ENCODE peak calls at places on chromosome 7, in five cellular contexts. N is K562, G is uterus, I is H1, Y is SJCRH30. U is an unnamed sample.

GRCh38 chr7:99531354-99531765 is 20.6 kb downstream of the FAM200A start:
- DNase-seq in Y (no peak), G (no peak), I (no peak), N (no peak), U (no peak)

GRCh38 chr7:143285454-143285756 is 647 bp downstream of the TMEM139 start:
- DNase-seq in Y (no peak), N (peak; percentile 14), I (no peak), G (no peak), U (no peak)

GRCh38 chr7:97018126-97018601 is 6.5 kb downstream of the DLX5 start:
- DNase-seq in N (no peak), I (peak; percentile 59), G (no peak), Y (no peak), U (no peak)

GRCh38 chr7:92835851-92836488 is 403 bp downstream of the CDK6 start:
- DNase-seq in I (peak; percentile 50), G (peak; percentile 18), N (peak; percentile 73), Y (peak; percentile 63), U (peak; percentile 34)

GRCh38 chr7:12490105-12490688 is 80.3 kb upstream of the SCIN start:
- DNase-seq in G (no peak), I (no peak), Y (peak; percentile 38), N (peak; percentile 27), U (no peak)

GRCh38 chr7:30815016-30815854 is 44.0 kb downstream of the MINDY4 start:
- DNase-seq in Y (no peak), N (no peak), I (peak; percentile 27), G (peak; percentile 45), U (no peak)

GRCh38 chr7:68629-69028 is 123.7 kb upstream of the FAM20C start:
- DNase-seq in I (no peak), N (peak; percentile 47), G (no peak), Y (no peak), U (no peak)

GRCh38 chr7:36062159-36062815 is 90.8 kb upstream of the EEPD1 start:
- DNase-seq in I (no peak), G (no peak), Y (no peak), N (no peak), U (no peak)

GRCh38 chr7:155506854-155507337 is 39.5 kb downstream of the CNPY1 start:
- DNase-seq in N (no peak), I (no peak), G (no peak), Y (peak; percentile 10), U (no peak)

GRCh38 chr7:113801751-113802150 is 117.1 kb downstream of the PPP1R3A start:
- DNase-seq in G (no peak), I (no peak), Y (no peak), N (no peak), U (no peak)

GRCh38 chr7:99040104-99040958 is 103.6 kb downstream of the SMURF1 start:
- DNase-seq in I (peak; percentile 86), N (peak; percentile 87), G (peak; percentile 81), Y (peak; percentile 93), U (peak; percentile 59)

GRCh38 chr7:71173955-71174354 is 42.0 kb downstream of the GALNT17 start:
- DNase-seq in G (no peak), I (no peak), Y (no peak), N (no peak), U (no peak)

GRCh38 chr7:144384555-144385245 is 18.8 kb downstream of the NOBOX start:
- DNase-seq in Y (no peak), N (no peak), I (peak; percentile 45), G (no peak), U (no peak)

GRCh38 chr7:11505471-11505870 is 326.5 kb downstream of the THSD7A start:
- DNase-seq in N (no peak), Y (no peak), G (no peak), I (no peak), U (no peak)

GRCh38 chr7:756231-756927 is 29.3 kb upstream of the PRKAR1B start:
- DNase-seq in I (no peak), G (no peak), N (no peak), Y (no peak), U (no peak)

GRCh38 chr7:114217026-114217425 is 197.6 kb upstream of the FOXP2 start:
- DNase-seq in G (no peak), Y (peak; percentile 31), N (no peak), I (no peak), U (no peak)

GRCh38 chr7:92915348-92915747 is 79.0 kb upstream of the CDK6 start:
- DNase-seq in I (no peak), Y (no peak), N (no peak), G (no peak), U (no peak)

GRCh38 chr7:49773939-49774458 is 561 bp downstream of the VWC2 start:
- DNase-seq in G (no peak), N (no peak), I (peak; percentile 72), Y (no peak), U (no peak)

GRCh38 chr7:44769381-44770209 is 20.9 kb downstream of the ZMIZ2 start:
- DNase-seq in I (no peak), G (no peak), Y (peak; percentile 73), N (no peak), U (no peak)

GRCh38 chr7:77538186-77538907 is 1.3 kb downstream of the PTPN12 start:
- DNase-seq in N (peak; percentile 83), I (peak; percentile 70), Y (peak; percentile 95), G (peak; percentile 84), U (peak; percentile 10)

GRCh38 chr7:149683191-149683590 is 90.2 kb downstream of the ZNF467 start:
- DNase-seq in N (no peak), G (no peak), Y (no peak), I (no peak), U (no peak)
- H3K9me3 ChIP-seq in N (peaks cover 4% of the 10 kb centered on the region), G (no peaks in the 10 kb centered on the region), Y (peaks cover 12% of the 10 kb centered on the region), I (no peaks in the 10 kb centered on the region), U (no peaks in the 10 kb centered on the region)

DNA sequence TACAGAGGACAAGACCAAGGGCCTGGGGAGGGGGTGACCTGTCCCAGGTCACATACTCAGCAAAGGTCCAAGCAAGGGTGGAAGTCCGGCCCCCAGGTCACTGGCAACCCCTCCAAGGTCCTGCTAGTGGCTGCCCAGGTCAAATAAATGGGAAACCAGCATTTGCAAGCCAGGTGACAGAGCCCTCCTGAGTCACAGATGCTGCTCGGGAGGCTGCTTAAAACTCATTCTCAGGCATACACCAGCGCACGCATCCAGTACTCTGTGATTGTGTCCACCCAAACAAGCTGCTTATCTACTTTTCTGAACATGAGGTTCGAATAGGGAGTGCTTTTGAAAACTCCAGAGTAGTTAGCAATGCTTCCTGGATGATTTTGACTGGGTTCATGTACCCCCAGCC is 130.6 kb downstream of the TAX1BP1 start:
- DNase-seq in Y (no peak), G (no peak), I (no peak), N (no peak), U (no peak)
- H3K36me3 ChIP-seq in Y (no peaks in the 10 kb centered on the region), G (no peaks in the 10 kb centered on the region), I (no peaks in the 10 kb centered on the region), N (no peaks in the 10 kb centered on the region), U (no peaks in the 10 kb centered on the region)

GRCh38 chr7:22726849-22727792 is at the start of gene IL6:
- DNase-seq in N (peak; percentile 85), G (peak; percentile 85), Y (peak; percentile 96), I (peak; percentile 69), U (peak; percentile 28)
- H3K27ac ChIP-seq in N (peak within 1 kb of the TSS; percentile 42), G (peak within 1 kb of the TSS; percentile 66), Y (no peak within 1 kb of the TSS), I (no peak within 1 kb of the TSS), U (no peak within 1 kb of the TSS)

GRCh38 chr7:87199241-87199640 is 20.3 kb downstream of the TMEM243 start:
- DNase-seq in G (no peak), Y (no peak), N (no peak), I (no peak), U (no peak)
- H3K9me3 ChIP-seq in G (no peaks in the 10 kb centered on the region), Y (no peaks in the 10 kb centered on the region), N (no peaks in the 10 kb centered on the region), I (peaks cover 4% of the 10 kb centered on the region), U (no peaks in the 10 kb centered on the region)

GRCh38 chr7:4783292-4783652 is 7.8 kb downstream of the AP5Z1 start:
- DNase-seq in N (no peak), I (no peak), Y (no peak), G (no peak), U (no peak)
- H3K36me3 ChIP-seq in N (peaks cover 48% of the 10 kb centered on the region), I (no peaks in the 10 kb centered on the region), Y (peaks cover 7% of the 10 kb centered on the region), G (no peaks in the 10 kb centered on the region), U (peaks cover 29% of the 10 kb centered on the region)

GRCh38 chr7:8126768-8127167 is 135.2 kb downstream of the ICA1 start:
- DNase-seq in I (no peak), G (no peak), N (no peak), Y (no peak), U (no peak)
- H3K27ac ChIP-seq in I (no peak overlapping the region), G (no peak overlapping the region), N (no peak overlapping the region), Y (no peak overlapping the region), U (peak overlapping the region; percentile 70)

GRCh38 chr7:158109364-158110033 is 478.1 kb downstream of the PTPRN2 start:
- DNase-seq in G (no peak), I (peak; percentile 22), Y (peak; percentile 24), N (no peak), U (no peak)
- H3K9me3 ChIP-seq in G (no peaks in the 10 kb centered on the region), I (peaks cover 72% of the 10 kb centered on the region), Y (no peaks in the 10 kb centered on the region), N (peaks cover 6% of the 10 kb centered on the region), U (no peaks in the 10 kb centered on the region)

GRCh38 chr7:138543739-138544138 is 83.7 kb downstream of the TRIM24 start:
- DNase-seq in Y (no peak), N (no peak), G (no peak), I (no peak), U (no peak)

GRCh38 chr7:138538518-138538917 is 78.5 kb downstream of the TRIM24 start:
- DNase-seq in N (no peak), Y (no peak), G (no peak), I (no peak), U (no peak)

GRCh38 chr7:138542183-138542582 is 82.1 kb downstream of the TRIM24 start:
- DNase-seq in I (no peak), Y (no peak), G (no peak), N (no peak), U (no peak)

GRCh38 chr7:138538996-138539644 is 79.1 kb downstream of the TRIM24 start:
- DNase-seq in Y (no peak), G (no peak), I (no peak), N (no peak), U (no peak)
- H3K36me3 ChIP-seq in Y (peaks cover 37% of the 10 kb centered on the region), G (no peaks in the 10 kb centered on the region), I (peaks cover 19% of the 10 kb centered on the region), N (peaks cover 60% of the 10 kb centered on the region), U (no peaks in the 10 kb centered on the region)

DNA sequence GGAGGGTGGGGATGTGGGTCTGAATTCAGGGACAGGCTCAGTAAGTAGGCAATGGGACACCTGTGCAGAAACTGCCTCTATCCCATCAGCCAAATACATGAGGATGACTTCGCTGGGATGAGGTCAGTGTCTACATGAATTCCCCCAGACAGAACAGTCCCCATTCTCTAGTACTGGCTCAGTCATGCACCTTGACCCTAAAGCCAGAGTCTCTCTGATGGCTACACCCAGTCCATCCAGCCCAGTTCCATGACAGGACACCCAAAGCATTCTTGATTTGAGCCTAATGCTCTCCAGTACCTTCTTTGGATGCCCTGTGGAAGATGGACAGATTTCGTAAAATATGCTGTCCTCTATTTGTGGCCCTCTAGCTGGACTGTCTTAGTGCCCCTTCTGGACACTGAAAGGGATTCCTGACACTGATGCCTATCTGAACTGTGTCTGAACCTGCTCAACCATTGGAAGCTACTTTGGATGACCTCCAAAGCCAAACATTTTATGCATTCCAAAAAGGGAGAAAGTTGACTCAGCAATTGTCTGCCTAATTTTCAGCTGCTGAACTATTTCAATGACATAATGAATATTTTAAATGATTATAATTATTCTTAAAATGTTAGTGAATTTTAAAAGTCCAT is 14.6 kb downstream of the SFRP4 start:
- DNase-seq in G (no peak), N (peak; percentile 27), I (no peak), Y (peak; percentile 71), U (no peak)
- H3K27ac ChIP-seq in G (no peak overlapping the region), N (no peak overlapping the region), I (no peak overlapping the region), Y (peak overlapping the region; percentile 71), U (no peak overlapping the region)

U was measured in naive thymus-derived CD4-positive, alpha-beta T cell.